ENCODE peak calls at places on chromosomes 6 and 20, in ten cellular contexts. N is naive thymus-derived CD8-positive, alpha-beta T cell; L is H9; A is CD8-positive, alpha-beta T cell; Y is activated CD4-positive, CD25-positive, alpha-beta regulatory T cell treated with anti-CD3 and anti-CD28 coated beads, Interleukin-2, amount 50 U/mL, for 72 hours; G is RWPE2; H is GM04503; K is activated naive CD8-positive, alpha-beta T cell treated with anti-CD3 and anti-CD28 coated beads, Interleukin-2, amount 10 ng/mL, durations not matched to agents 7 days and 5 days; E is COR-L47; Q is GM23248. D is an unnamed sample.

GRCh38 chr6:13914346-13914745 is 10.4 kb upstream of the RNF182 start:
- DNase-seq in N (no peak), L (no peak), A (no peak), Y (no peak), G (no peak), H (no peak), K (no peak), E (no peak), Q (no peak), D (no peak)

GRCh38 chr20:57351042-57351783 is at the start of gene RAE1:
- DNase-seq in N (peak; percentile 84), L (peak; percentile 92), A (peak; percentile 94), Y (peak; percentile 87), G (peak; percentile 98), H (peak; percentile 65), K (peak; percentile 89), E (peak; percentile 92), Q (peak; percentile 99), D (peak; percentile 70)

GRCh38 chr6:16056263-16056870 is 72.5 kb upstream of the MYLIP start:
- DNase-seq in N (no peak), L (no peak), A (no peak), Y (no peak), G (no peak), H (peak; percentile 10), K (no peak), E (no peak), Q (peak; percentile 45), D (no peak)

GRCh38 chr20:33061626-33062025 is 7.9 kb downstream of the BPIFB3 start:
- DNase-seq in N (no peak), L (no peak), A (no peak), Y (no peak), G (peak; percentile 83), H (no peak), K (no peak), E (no peak), Q (no peak), D (no peak)

GRCh38 chr6:108211676-108212075 is 45.9 kb downstream of the NR2E1 start:
- DNase-seq in N (no peak), L (no peak), A (no peak), Y (no peak), G (no peak), H (no peak), K (no peak), E (no peak), Q (no peak), D (no peak)

GRCh38 chr6:21769405-21769851 is 175.9 kb downstream of the SOX4 start:
- DNase-seq in N (no peak), L (peak; percentile 62), A (no peak), Y (no peak), G (no peak), H (peak; percentile 67), K (no peak), E (no peak), Q (peak; percentile 89), D (peak; percentile 81)

GRCh38 chr6:107821591-107821990 is 2.5 kb downstream of the SCML4 start:
- DNase-seq in N (no peak), L (no peak), A (no peak), Y (no peak), G (no peak), H (no peak), K (peak; percentile 40), E (no peak), Q (no peak), D (no peak)

GRCh38 chr6:36378936-36379335 is 8.5 kb downstream of the ETV7 start:
- DNase-seq in N (no peak), L (no peak), A (no peak), Y (no peak), G (no peak), H (no peak), K (no peak), E (no peak), Q (no peak), D (no peak)

GRCh38 chr6:138757131-138757530 is 16.4 kb upstream of the CCDC28A start:
- DNase-seq in N (no peak), L (no peak), A (no peak), Y (no peak), G (no peak), H (no peak), K (no peak), E (no peak), Q (no peak), D (no peak)

GRCh38 chr6:53862517-53863457 is 68.0 kb downstream of the LRRC1 start:
- DNase-seq in N (no peak), L (no peak), A (no peak), Y (no peak), G (no peak), H (peak; percentile 55), K (no peak), E (no peak), Q (peak; percentile 80), D (peak; percentile 61)

GRCh38 chr6:14113951-14114350 is 3.6 kb upstream of the CD83 start:
- DNase-seq in N (no peak), L (no peak), A (no peak), Y (no peak), G (no peak), H (no peak), K (no peak), E (no peak), Q (no peak), D (no peak)

GRCh38 chr6:122553697-122554096 is 56.5 kb upstream of the PKIB start:
- DNase-seq in N (no peak), L (no peak), A (no peak), Y (no peak), G (no peak), H (no peak), K (no peak), E (no peak), Q (no peak), D (no peak)

GRCh38 chr20:4812216-4812615 is 90.5 kb downstream of the PRND start:
- DNase-seq in N (no peak), L (no peak), A (peak; percentile 48), Y (no peak), G (no peak), H (no peak), K (no peak), E (no peak), Q (no peak), D (no peak)

GRCh38 chr6:36544228-36544627 is 3.1 kb downstream of the STK38 start:
- DNase-seq in N (peak; percentile 65), L (no peak), A (peak; percentile 84), Y (no peak), G (no peak), H (no peak), K (no peak), E (no peak), Q (peak; percentile 78), D (no peak)

GRCh38 chr6:132798820-132799538 is 542 bp upstream of the SLC18B1 start:
- DNase-seq in N (peak; percentile 59), L (peak; percentile 77), A (peak; percentile 70), Y (peak; percentile 60), G (no peak), H (no peak), K (peak; percentile 65), E (peak; percentile 42), Q (peak; percentile 80), D (no peak)

GRCh38 chr20:50980851-50981713 is 22.5 kb downstream of the MOCS3 start:
- DNase-seq in N (peak; percentile 39), L (peak; percentile 68), A (peak; percentile 66), Y (peak; percentile 60), G (no peak), H (no peak), K (peak; percentile 56), E (peak; percentile 61), Q (peak; percentile 87), D (no peak)

GRCh38 chr6:4059115-4059777 is 19.7 kb downstream of the FAM217A start:
- DNase-seq in N (peak; percentile 45), L (no peak), A (peak; percentile 72), Y (no peak), G (peak; percentile 80), H (peak; percentile 37), K (peak; percentile 44), E (no peak), Q (peak; percentile 90), D (peak; percentile 50)

GRCh38 chr20:59055302-59055701 is 12.7 kb upstream of the PRELID3B start:
- DNase-seq in N (no peak), L (no peak), A (no peak), Y (no peak), G (no peak), H (no peak), K (no peak), E (peak; percentile 11), Q (peak; percentile 50), D (no peak)

GRCh38 chr6:1088441-1089001 is 223.4 kb upstream of the FOXQ1 start:
- DNase-seq in N (no peak), L (no peak), A (no peak), Y (no peak), G (no peak), H (no peak), K (no peak), E (no peak), Q (no peak), D (no peak)

GRCh38 chr20:45061244-45061643 is 39.7 kb downstream of the KCNS1 start:
- DNase-seq in N (no peak), L (no peak), A (no peak), Y (no peak), G (peak; percentile 98), H (peak; percentile 48), K (no peak), E (no peak), Q (peak; percentile 95), D (peak; percentile 72)

GRCh38 chr6:44660561-44661220 is 273.2 kb downstream of the CDC5L start:
- DNase-seq in N (no peak), L (no peak), A (no peak), Y (no peak), G (no peak), H (no peak), K (no peak), E (no peak), Q (peak; percentile 63), D (peak; percentile 85)

GRCh38 chr20:45036044-45036755 is 64.7 kb downstream of the KCNS1 start:
- DNase-seq in N (no peak), L (no peak), A (no peak), Y (peak; percentile 40), G (peak; percentile 84), H (no peak), K (no peak), E (no peak), Q (peak; percentile 65), D (no peak)

GRCh38 chr20:48892849-48893352 is 28.6 kb upstream of the ARFGEF2 start:
- DNase-seq in N (no peak), L (no peak), A (no peak), Y (no peak), G (no peak), H (no peak), K (no peak), E (no peak), Q (no peak), D (no peak)

GRCh38 chr20:17948442-17948841 is 20.2 kb downstream of the SNX5 start:
- DNase-seq in N (no peak), L (no peak), A (no peak), Y (no peak), G (no peak), H (no peak), K (no peak), E (no peak), Q (no peak), D (no peak)

GRCh38 chr6:6696867-6697531 is 108.5 kb downstream of the LY86 start:
- DNase-seq in N (no peak), L (peak; percentile 76), A (no peak), Y (no peak), G (no peak), H (no peak), K (peak; percentile 71), E (peak; percentile 56), Q (peak; percentile 84), D (no peak)

GRCh38 chr6:148203970-148204369 is 138.7 kb upstream of the SASH1 start:
- DNase-seq in N (peak; percentile 38), L (no peak), A (peak; percentile 59), Y (no peak), G (no peak), H (peak; percentile 45), K (peak; percentile 58), E (no peak), Q (peak; percentile 71), D (peak; percentile 52)

GRCh38 chr6:142407685-142408273 is 106.0 kb downstream of the ADGRG6 start:
- DNase-seq in N (no peak), L (no peak), A (no peak), Y (no peak), G (no peak), H (no peak), K (no peak), E (no peak), Q (no peak), D (no peak)

GRCh38 chr20:60117040-60117439 is 158.8 kb downstream of the CDH26 start:
- DNase-seq in N (no peak), L (no peak), A (no peak), Y (no peak), G (peak; percentile 15), H (peak; percentile 47), K (no peak), E (no peak), Q (peak; percentile 66), D (peak; percentile 80)